ENCODE peak calls at places on chromosomes 4 and X, in seven cellular contexts. I is uterus, Q is GM10248, L is Calu3, G is ovary, Z is omental fat pad, R is cardiac fibroblast. F is an unnamed sample.

GRCh38 chrX:24149346-24150050 is at the start of gene ZFX:
- DNase-seq in Z (no peak), L (peak), G (peak), I (peak), R (peak), Q (peak), F (peak)

GRCh38 chrX:111784667-111785066 is 91.3 kb upstream of the TRPC5OS start:
- DNase-seq in L (no peak), R (no peak), Z (no peak), G (no peak), I (no peak), Q (no peak), F (no peak)

GRCh38 chr4:128378668-128379067 is 91.1 kb upstream of the PGRMC2 start:
- DNase-seq in Z (no peak), L (no peak), I (no peak), G (no peak), R (no peak), Q (no peak), F (no peak)

GRCh38 chrX:16212436-16212835 is 45.2 kb downstream of the MAGEB17 start:
- DNase-seq in G (no peak), Z (no peak), I (no peak), L (peak), R (peak), Q (peak), F (no peak)

GRCh38 chrX:69424161-69424560 is 80.0 kb upstream of the NALF2 start:
- DNase-seq in G (no peak), R (peak), Z (no peak), Q (no peak), L (peak), I (no peak), F (no peak)

GRCh38 chrX:38375888-38376287 is 23.5 kb downstream of the OTC start:
- DNase-seq in L (peak), Q (peak), R (peak), Z (no peak), G (no peak), I (no peak), F (no peak)

GRCh38 chrX:20609916-20610415 is 343.3 kb upstream of the RPS6KA3 start:
- DNase-seq in Z (no peak), R (no peak), Q (no peak), L (no peak), G (no peak), I (no peak), F (no peak)

GRCh38 chrX:136954930-136955329 is 74.4 kb upstream of the RBMX start:
- DNase-seq in I (no peak), Q (no peak), G (no peak), Z (no peak), R (peak), L (no peak), F (no peak)

GRCh38 chr4:77336411-77337142 is 179.6 kb downstream of the CCNG2 start:
- DNase-seq in Q (no peak), Z (no peak), G (no peak), R (no peak), L (no peak), I (no peak), F (no peak)

GRCh38 chr4:82491251-82491960 is 61.0 kb downstream of the ENOPH1 start:
- DNase-seq in G (no peak), R (no peak), Q (no peak), L (no peak), Z (no peak), I (no peak), F (no peak)

GRCh38 chr4:7434766-7435150 is at the start of gene PSAPL1:
- DNase-seq in I (no peak), Z (no peak), L (peak), G (peak), Q (no peak), R (peak), F (peak)

DNA sequence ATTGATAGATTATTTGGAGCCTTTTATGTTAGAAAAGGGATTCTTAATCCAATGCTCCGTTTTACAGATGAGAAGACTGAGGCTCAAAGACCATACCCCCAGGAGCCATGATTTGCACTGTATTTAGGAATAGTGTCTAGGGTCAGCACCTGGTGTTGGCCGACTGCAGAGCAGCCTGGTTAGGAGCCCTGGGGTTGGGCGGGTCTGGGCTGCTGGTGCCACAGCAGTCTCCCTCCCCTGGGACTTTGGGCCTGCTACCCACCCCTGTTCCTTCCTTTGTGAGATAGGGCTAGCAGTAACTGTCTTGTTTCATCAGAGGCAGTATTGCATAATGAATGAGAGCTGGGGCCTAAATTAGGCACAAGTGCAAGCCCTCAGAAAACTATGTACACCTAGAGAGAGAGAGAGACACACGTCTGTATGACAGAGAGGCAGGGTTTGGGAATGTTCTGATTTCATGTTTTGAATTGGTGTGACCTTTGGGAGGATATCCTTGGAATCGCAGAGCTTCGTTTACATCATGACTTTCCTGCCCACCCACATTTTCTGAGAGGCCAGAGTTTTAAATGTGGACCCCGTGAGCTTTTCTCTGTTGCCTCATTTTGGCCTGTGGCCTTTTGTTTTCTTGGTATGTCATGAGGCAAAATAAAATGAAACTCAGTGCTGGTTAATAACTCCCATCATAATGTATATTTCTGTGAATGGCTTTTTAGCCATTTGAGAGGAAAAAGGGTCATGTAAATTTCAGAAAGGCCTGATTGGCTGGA is 111.8 kb downstream of the PTTG2 start:
- DNase-seq in I (no peak), L (no peak), G (no peak), Q (no peak), Z (no peak), R (peak), F (no peak)
- TF ChIP-seq CTCF in I (no peak), L (no peak), G (no peak), Q (peak), Z (no peak), R (no peak), F (no peak)

DNA sequence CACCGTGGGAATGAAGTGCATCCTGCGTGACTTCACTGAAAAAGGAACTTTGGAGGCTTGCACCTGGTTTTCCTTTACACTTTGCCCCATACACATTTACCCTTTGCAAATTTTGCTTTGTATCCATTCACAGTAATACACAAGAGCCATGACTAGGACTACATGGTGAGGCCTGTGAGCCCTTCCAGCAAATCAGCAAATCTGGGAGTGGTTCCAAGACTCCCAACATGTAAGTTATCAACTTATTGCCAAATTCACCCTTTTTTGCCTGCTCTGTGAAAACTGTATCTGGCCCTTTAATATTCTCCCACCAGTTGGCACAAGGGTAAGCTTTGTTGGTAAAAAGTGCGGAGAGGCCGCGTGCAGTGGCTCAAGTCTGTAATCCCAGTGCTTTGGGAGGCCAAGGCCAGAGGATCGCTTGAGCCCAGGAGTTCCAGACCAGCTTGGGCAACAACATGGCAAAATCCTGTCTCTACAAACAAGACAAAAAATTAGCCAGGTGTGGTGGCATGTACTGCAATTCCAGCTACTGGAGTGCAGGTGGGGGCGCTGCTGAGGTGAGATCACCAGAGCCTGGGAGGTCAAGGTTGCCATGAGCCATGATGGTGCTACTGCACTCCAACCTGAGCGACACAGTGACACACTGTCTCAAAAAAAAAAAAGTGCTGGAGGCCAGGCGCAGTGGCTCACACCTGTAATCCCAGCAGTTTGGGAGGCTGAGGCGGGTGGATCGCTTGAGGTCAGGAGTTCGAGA is 5.0 kb downstream of the PRMT9 start:
- DNase-seq in G (no peak), I (no peak), Q (no peak), R (peak), L (no peak), Z (no peak), F (no peak)
- TF ChIP-seq CTCF in G (no peak), I (no peak), Q (no peak), R (no peak), L (no peak), Z (no peak), F (no peak)

GRCh38 chrX:19535481-19535880 is 20.2 kb upstream of the MAP3K15 start:
- DNase-seq in Z (no peak), G (no peak), R (peak), I (no peak), Q (no peak), L (no peak), F (no peak)
- TF ChIP-seq CTCF in Z (no peak), G (no peak), R (peak), I (no peak), Q (no peak), L (no peak), F (peak)

GRCh38 chrX:63299596-63299995 is 51.5 kb downstream of the SPIN4 start:
- DNase-seq in R (no peak), L (no peak), Q (no peak), I (no peak), G (no peak), Z (no peak), F (no peak)
- TF ChIP-seq CTCF in R (no peak), L (no peak), Q (no peak), I (no peak), G (no peak), Z (no peak), F (no peak)

F was measured in nephron progenitor cell.